ENCODE peak calls at places on chromosomes 6 and 20, in seven cellular contexts. One of them, this sample, is unnamed.

GRCh38 chr6:122666418-122666817 is 56.2 kb downstream of the PKIB start:
- DNase-seq in IMR-90: no peak
- DNase-seq in A549: no peak
- DNase-seq in SK-N-SH: peak
- DNase-seq in HepG2: no peak
- DNase-seq in GM12878: no peak
- DNase-seq in H1: no peak
- DNase-seq in this sample: no peak

GRCh38 chr6:1313755-1314503 is 2.0 kb downstream of the FOXQ1 start:
- DNase-seq in IMR-90: no peak
- DNase-seq in A549: no peak
- DNase-seq in SK-N-SH: peak
- DNase-seq in HepG2: peak
- DNase-seq in GM12878: no peak
- DNase-seq in H1: peak
- DNase-seq in this sample: no peak

GRCh38 chr6:119614138-119614537 is 264.6 kb upstream of the MAN1A1 start:
- DNase-seq in IMR-90: no peak
- DNase-seq in A549: no peak
- DNase-seq in SK-N-SH: no peak
- DNase-seq in HepG2: no peak
- DNase-seq in GM12878: no peak
- DNase-seq in H1: no peak
- DNase-seq in this sample: no peak

GRCh38 chr20:48613926-48614325 is 213.9 kb downstream of the PREX1 start:
- DNase-seq in IMR-90: no peak
- DNase-seq in A549: no peak
- DNase-seq in SK-N-SH: no peak
- DNase-seq in HepG2: no peak
- DNase-seq in GM12878: no peak
- DNase-seq in H1: no peak
- DNase-seq in this sample: no peak

GRCh38 chr6:33215281-33215680 is 7.0 kb downstream of the RING1 start:
- DNase-seq in IMR-90: no peak
- DNase-seq in A549: no peak
- DNase-seq in SK-N-SH: no peak
- DNase-seq in HepG2: no peak
- DNase-seq in GM12878: no peak
- DNase-seq in H1: no peak
- DNase-seq in this sample: no peak

GRCh38 chr6:5751525-5752252 is 255.0 kb downstream of the NRN1 start:
- DNase-seq in IMR-90: peak
- DNase-seq in A549: no peak
- DNase-seq in SK-N-SH: no peak
- DNase-seq in HepG2: no peak
- DNase-seq in GM12878: no peak
- DNase-seq in H1: no peak
- DNase-seq in this sample: no peak

GRCh38 chr6:170271771-170272314 is 19.0 kb downstream of the DLL1 start:
- DNase-seq in IMR-90: no peak
- DNase-seq in A549: no peak
- DNase-seq in SK-N-SH: no peak
- DNase-seq in HepG2: no peak
- DNase-seq in GM12878: peak
- DNase-seq in H1: no peak
- DNase-seq in this sample: no peak

GRCh38 chr6:148140772-148141557 is 201.7 kb upstream of the SASH1 start:
- DNase-seq in IMR-90: no peak
- DNase-seq in A549: peak
- DNase-seq in SK-N-SH: no peak
- DNase-seq in HepG2: peak
- DNase-seq in GM12878: no peak
- DNase-seq in H1: no peak
- DNase-seq in this sample: no peak

GRCh38 chr20:63178889-63179751 is 36.8 kb downstream of the YTHDF1 start:
- DNase-seq in IMR-90: peak
- DNase-seq in A549: no peak
- DNase-seq in SK-N-SH: peak
- DNase-seq in HepG2: no peak
- DNase-seq in GM12878: no peak
- DNase-seq in H1: peak
- DNase-seq in this sample: peak

GRCh38 chr6:33702345-33702977 is 9.0 kb downstream of the UQCC2 start:
- DNase-seq in IMR-90: peak
- DNase-seq in A549: peak
- DNase-seq in SK-N-SH: peak
- DNase-seq in HepG2: peak
- DNase-seq in GM12878: no peak
- DNase-seq in H1: no peak
- DNase-seq in this sample: peak

GRCh38 chr20:62929051-62929538 is 2.8 kb upstream of the DIDO1 start:
- DNase-seq in IMR-90: peak
- DNase-seq in A549: no peak
- DNase-seq in SK-N-SH: no peak
- DNase-seq in HepG2: peak
- DNase-seq in GM12878: no peak
- DNase-seq in H1: peak
- DNase-seq in this sample: peak

GRCh38 chr20:63156221-63156671 is 59.7 kb downstream of the YTHDF1 start:
- DNase-seq in IMR-90: no peak
- DNase-seq in A549: no peak
- DNase-seq in SK-N-SH: no peak
- DNase-seq in HepG2: no peak
- DNase-seq in GM12878: no peak
- DNase-seq in H1: no peak
- DNase-seq in this sample: no peak

GRCh38 chr6:24431045-24431451 is 28.3 kb downstream of the MRS2 start:
- DNase-seq in IMR-90: peak
- DNase-seq in A549: peak
- DNase-seq in SK-N-SH: peak
- DNase-seq in HepG2: peak
- DNase-seq in GM12878: no peak
- DNase-seq in H1: no peak
- DNase-seq in this sample: peak

GRCh38 chr20:23697947-23698346 is 9.1 kb upstream of the CST4 start:
- DNase-seq in IMR-90: no peak
- DNase-seq in A549: no peak
- DNase-seq in SK-N-SH: no peak
- DNase-seq in HepG2: no peak
- DNase-seq in GM12878: no peak
- DNase-seq in H1: no peak
- DNase-seq in this sample: no peak

GRCh38 chr6:3585320-3585935 is 128.6 kb upstream of the SLC22A23 start:
- DNase-seq in IMR-90: peak
- DNase-seq in A549: no peak
- DNase-seq in SK-N-SH: no peak
- DNase-seq in HepG2: no peak
- DNase-seq in GM12878: no peak
- DNase-seq in H1: no peak
- DNase-seq in this sample: no peak

GRCh38 chr20:53399592-53400335 is 193.9 kb downstream of the ZNF217 start:
- DNase-seq in IMR-90: no peak
- DNase-seq in A549: no peak
- DNase-seq in SK-N-SH: no peak
- DNase-seq in HepG2: no peak
- DNase-seq in GM12878: no peak
- DNase-seq in H1: no peak
- DNase-seq in this sample: no peak

GRCh38 chr20:44909872-44910689 is at the start of gene PABPC1L:
- DNase-seq in IMR-90: peak
- DNase-seq in A549: peak
- DNase-seq in SK-N-SH: peak
- DNase-seq in HepG2: peak
- DNase-seq in GM12878: peak
- DNase-seq in H1: peak
- DNase-seq in this sample: peak
- TF ChIP-seq RFX5 in IMR-90: no peak
- TF ChIP-seq RFX5 in A549: no peak
- TF ChIP-seq RFX5 in SK-N-SH: no peak
- TF ChIP-seq RFX5 in HepG2: no peak
- TF ChIP-seq RFX5 in GM12878: no peak
- TF ChIP-seq RFX5 in H1: no peak
- TF ChIP-seq RFX5 in this sample: no peak

DNA sequence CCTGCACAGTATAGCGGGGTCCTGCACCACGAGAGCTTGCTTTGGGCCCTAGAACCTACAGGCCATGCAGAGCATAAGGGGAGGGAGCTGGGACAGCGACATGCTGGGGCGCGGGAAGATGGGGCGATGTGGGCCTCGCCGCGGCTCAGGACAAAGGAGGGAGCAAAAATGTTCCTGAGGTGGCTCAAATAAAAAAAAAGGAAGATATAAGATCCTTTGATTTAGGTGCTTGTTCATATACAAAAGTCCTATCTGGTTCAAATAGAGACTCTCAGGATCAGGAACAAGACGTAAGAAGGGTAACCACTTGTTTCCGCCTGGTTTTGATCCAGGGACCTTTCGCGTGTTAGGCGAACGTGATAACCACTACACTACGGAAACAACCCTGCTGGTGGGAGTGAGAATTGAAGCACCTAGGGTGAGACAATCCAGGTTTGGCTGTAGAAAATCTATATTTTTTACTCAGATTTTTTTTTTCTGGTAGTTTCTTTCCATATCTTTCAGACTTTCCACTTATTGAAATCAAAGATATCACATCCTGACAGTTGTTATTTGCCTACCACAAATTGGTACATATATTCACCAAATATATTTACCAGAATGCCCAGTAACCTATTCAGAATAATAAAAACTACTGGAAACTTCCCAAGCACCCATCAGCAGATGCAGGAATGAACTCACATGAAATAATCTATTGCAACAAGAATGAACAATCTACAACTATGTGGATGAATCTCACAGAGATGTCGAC is 177.9 kb upstream of the ZNF184 start:
- DNase-seq in IMR-90: peak
- DNase-seq in A549: no peak
- DNase-seq in SK-N-SH: peak
- DNase-seq in HepG2: peak
- DNase-seq in GM12878: no peak
- DNase-seq in H1: peak
- DNase-seq in this sample: peak
- TF ChIP-seq RFX5 in IMR-90: no peak
- TF ChIP-seq RFX5 in A549: no peak
- TF ChIP-seq RFX5 in SK-N-SH: no peak
- TF ChIP-seq RFX5 in HepG2: no peak
- TF ChIP-seq RFX5 in GM12878: no peak
- TF ChIP-seq RFX5 in H1: no peak
- TF ChIP-seq RFX5 in this sample: peak

GRCh38 chr6:154123131-154123530 is 84.1 kb downstream of the OPRM1 start:
- DNase-seq in IMR-90: no peak
- DNase-seq in A549: no peak
- DNase-seq in SK-N-SH: no peak
- DNase-seq in HepG2: no peak
- DNase-seq in GM12878: no peak
- DNase-seq in H1: no peak
- DNase-seq in this sample: no peak
- TF ChIP-seq RFX5 in IMR-90: no peak
- TF ChIP-seq RFX5 in A549: no peak
- TF ChIP-seq RFX5 in SK-N-SH: no peak
- TF ChIP-seq RFX5 in HepG2: no peak
- TF ChIP-seq RFX5 in GM12878: no peak
- TF ChIP-seq RFX5 in H1: no peak
- TF ChIP-seq RFX5 in this sample: no peak

GRCh38 chr6:37696841-37697735 is 595 bp downstream of the MDGA1 start:
- DNase-seq in IMR-90: no peak
- DNase-seq in A549: peak
- DNase-seq in SK-N-SH: peak
- DNase-seq in HepG2: no peak
- DNase-seq in GM12878: no peak
- DNase-seq in H1: peak
- DNase-seq in this sample: peak
- TF ChIP-seq RFX5 in IMR-90: no peak
- TF ChIP-seq RFX5 in A549: no peak
- TF ChIP-seq RFX5 in SK-N-SH: no peak
- TF ChIP-seq RFX5 in HepG2: no peak
- TF ChIP-seq RFX5 in GM12878: no peak
- TF ChIP-seq RFX5 in H1: no peak
- TF ChIP-seq RFX5 in this sample: no peak

GRCh38 chr6:16278048-16278724 is 39.8 kb downstream of the GMPR start:
- DNase-seq in IMR-90: peak
- DNase-seq in A549: no peak
- DNase-seq in SK-N-SH: no peak
- DNase-seq in HepG2: no peak
- DNase-seq in GM12878: no peak
- DNase-seq in H1: no peak
- DNase-seq in this sample: no peak
- TF ChIP-seq RFX5 in IMR-90: no peak
- TF ChIP-seq RFX5 in A549: no peak
- TF ChIP-seq RFX5 in SK-N-SH: no peak
- TF ChIP-seq RFX5 in HepG2: no peak
- TF ChIP-seq RFX5 in GM12878: no peak
- TF ChIP-seq RFX5 in H1: no peak
- TF ChIP-seq RFX5 in this sample: no peak

DNA sequence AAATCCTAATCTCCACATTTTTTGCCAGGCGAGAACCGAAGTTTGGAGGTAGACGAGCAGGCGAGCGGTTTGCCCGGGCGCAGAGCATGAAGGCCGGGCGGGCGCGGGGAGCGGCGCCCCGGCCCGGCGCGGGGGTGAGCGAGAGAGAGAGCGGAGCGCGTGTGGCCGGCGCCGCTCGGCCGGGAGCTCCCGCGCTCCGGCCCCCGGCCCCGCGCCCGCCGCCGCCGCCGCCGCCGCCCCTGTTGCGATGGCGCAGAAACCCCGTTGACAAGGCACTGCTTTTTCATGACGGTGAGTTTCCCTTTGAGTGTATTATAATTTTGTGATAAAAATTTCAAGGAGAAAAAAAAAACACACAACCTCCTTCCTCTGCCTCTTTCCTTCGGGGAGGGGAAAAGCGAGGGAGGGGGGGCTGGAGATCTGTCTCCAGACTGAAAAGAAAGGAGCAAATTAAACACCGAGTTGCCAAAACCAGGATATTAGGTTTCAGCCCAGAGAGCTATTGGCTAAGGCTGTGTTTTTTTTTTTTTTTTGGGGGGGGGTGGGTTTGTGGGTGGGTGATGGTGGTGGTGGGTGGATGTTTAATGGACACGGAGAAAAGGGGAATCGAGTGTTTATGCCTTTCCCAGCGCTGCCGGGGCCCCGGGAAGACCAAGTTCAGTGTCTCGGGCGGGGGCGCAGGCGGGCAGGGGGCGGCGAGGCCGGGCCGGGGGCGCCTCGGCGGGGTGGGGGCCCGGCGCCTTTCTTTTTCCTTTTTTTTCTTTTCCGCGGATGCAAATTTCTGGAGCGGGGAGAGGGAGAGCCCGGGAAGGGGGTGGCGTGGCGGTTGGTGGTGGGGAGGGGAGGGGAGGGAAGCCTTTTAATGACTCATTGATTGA is at the start of gene BICRAL:
- DNase-seq in IMR-90: peak
- DNase-seq in A549: peak
- DNase-seq in SK-N-SH: peak
- DNase-seq in HepG2: peak
- DNase-seq in GM12878: no peak
- DNase-seq in H1: peak
- DNase-seq in this sample: peak
- TF ChIP-seq RFX5 in IMR-90: no peak
- TF ChIP-seq RFX5 in A549: no peak
- TF ChIP-seq RFX5 in SK-N-SH: no peak
- TF ChIP-seq RFX5 in HepG2: no peak
- TF ChIP-seq RFX5 in GM12878: no peak
- TF ChIP-seq RFX5 in H1: no peak
- TF ChIP-seq RFX5 in this sample: no peak

This sample was measured in K562.